ENCODE peak calls at places on chromosomes 5 and 9, in five cellular contexts. N is neuronal stem cell, U is IMR-90, T is mesenchymal stem cell, Y is fibroblast of lung. G is an unnamed sample. For H3K27me3, the result is how much of the 10 kb centered on the place peaks cover.

GRCh38 chr5:56740000-56740399 is 75.3 kb upstream of the MAP3K1 start:
- DNase-seq in N (no peak), Y (no peak), U (no peak), T (no peak), G (no peak)

GRCh38 chr5:178677429-178677828 is 50.6 kb upstream of the CLK4 start:
- DNase-seq in U (no peak), T (no peak), N (no peak), Y (no peak), G (no peak)

GRCh38 chr9:82410891-82411290 is 422.3 kb downstream of the SPATA31D1 start:
- DNase-seq in T (no peak), Y (no peak), N (no peak), U (no peak), G (no peak)

GRCh38 chr9:125807065-125807464 is 59.9 kb downstream of the PBX3 start:
- DNase-seq in T (peak), N (no peak), U (peak), Y (peak), G (no peak)

GRCh38 chr5:133387621-133388020 is 224.7 kb downstream of the FSTL4 start:
- DNase-seq in Y (no peak), N (no peak), U (no peak), T (no peak), G (no peak)

GRCh38 chr5:32413466-32414263 is 30.9 kb downstream of the ZFR start:
- DNase-seq in Y (peak), T (no peak), U (no peak), N (no peak), G (no peak)

GRCh38 chr5:160312960-160313734 is 783 bp upstream of the CCNJL start:
- DNase-seq in N (no peak), Y (no peak), T (no peak), U (no peak), G (no peak)

GRCh38 chr5:170347022-170347421 is 42.1 kb downstream of the KCNMB1 start:
- DNase-seq in N (no peak), Y (no peak), U (no peak), T (no peak), G (no peak)

GRCh38 chr9:16867571-16868311 is 2.7 kb downstream of the BNC2 start:
- DNase-seq in Y (peak), U (peak), T (peak), N (no peak), G (peak)

GRCh38 chr5:120368923-120369715 is 95.0 kb upstream of the PRR16 start:
- DNase-seq in N (no peak), Y (no peak), T (no peak), U (no peak), G (peak)

GRCh38 chr5:4661851-4662250 is 478.3 kb upstream of the ADAMTS16 start:
- DNase-seq in Y (peak), N (no peak), T (no peak), U (no peak), G (no peak)

GRCh38 chr5:9529513-9529912 is 16.4 kb downstream of the SEMA5A start:
- DNase-seq in Y (no peak), T (no peak), U (no peak), N (no peak), G (no peak)

GRCh38 chr9:136016882-136017812 is 56.0 kb upstream of the UBAC1 start:
- DNase-seq in U (no peak), T (no peak), Y (no peak), N (no peak), G (no peak)

GRCh38 chr9:89496645-89497044 is 1.3 kb downstream of the SEMA4D start:
- DNase-seq in N (no peak), Y (no peak), U (no peak), T (no peak), G (no peak)

GRCh38 chr5:58407042-58407709 is 52.7 kb downstream of the PLK2 start:
- DNase-seq in T (peak), U (peak), Y (peak), N (no peak), G (no peak)

GRCh38 chr9:95726756-95727155 is 148.7 kb upstream of the ERCC6L2 start:
- DNase-seq in U (peak), Y (peak), T (peak), N (peak), G (no peak)

GRCh38 chr5:33206962-33207506 is 233.7 kb upstream of the TARS1 start:
- DNase-seq in Y (no peak), N (no peak), U (no peak), T (no peak), G (no peak)

GRCh38 chr9:82584349-82584846 is 478.5 kb downstream of the RASEF start:
- DNase-seq in Y (peak), T (peak), N (no peak), U (peak), G (no peak)

GRCh38 chr9:33187519-33188218 is 20.5 kb upstream of the B4GALT1 start:
- DNase-seq in Y (peak), T (no peak), N (no peak), U (peak), G (no peak)

GRCh38 chr5:39106332-39106731 is 32.1 kb upstream of the RICTOR start:
- DNase-seq in T (peak), U (peak), N (no peak), Y (no peak), G (no peak)

GRCh38 chr5:157379983-157380382 is 80.0 kb upstream of the NIPAL4 start:
- DNase-seq in N (no peak), U (no peak), T (no peak), Y (no peak), G (no peak)

GRCh38 chr5:107805819-107806218 is 135.1 kb upstream of the EFNA5 start:
- DNase-seq in T (no peak), U (no peak), Y (no peak), N (peak), G (no peak)

GRCh38 chr5:80711938-80712337 is 57.2 kb upstream of the DHFR start:
- DNase-seq in T (peak), U (peak), Y (peak), N (peak), G (no peak)

GRCh38 chr9:129333961-129334743 is 156.1 kb upstream of the IER5L start:
- DNase-seq in Y (peak), U (peak), T (peak), N (peak), G (peak)

GRCh38 chr5:62578540-62578939 is at the start of gene LRRC70:
- DNase-seq in T (peak), N (no peak), Y (peak), U (peak), G (no peak)

GRCh38 chr9:86064220-86064619 is 35.1 kb downstream of the GOLM1 start:
- DNase-seq in Y (no peak), N (no peak), U (no peak), T (no peak), G (no peak)

GRCh38 chr5:38607396-38607795 is 51.0 kb upstream of the LIFR start:
- DNase-seq in N (no peak), U (peak), T (peak), Y (peak), G (no peak)

GRCh38 chr5:103821361-103821760 is 258.8 kb upstream of the NUDT12 start:
- DNase-seq in T (no peak), Y (no peak), U (no peak), N (no peak), G (no peak)

GRCh38 chr5:108280248-108280647 is 101.7 kb downstream of the FBXL17 start:
- DNase-seq in U (no peak), Y (no peak), T (no peak), N (no peak), G (no peak)

GRCh38 chr9:20945269-20945668 is 86.2 kb downstream of the HACD4 start:
- DNase-seq in T (no peak), U (no peak), N (no peak), Y (no peak), G (no peak)

GRCh38 chr5:1346627-1347440 is 1.9 kb upstream of the CLPTM1L start:
- DNase-seq in Y (no peak), U (no peak), T (no peak), N (no peak), G (no peak)

GRCh38 chr5:139394123-139394653 is 716 bp downstream of the PROB1 start:
- DNase-seq in U (no peak), N (no peak), T (peak), Y (no peak), G (no peak)

GRCh38 chr5:139394654-139395566 is at the start of gene PROB1:
- DNase-seq in U (no peak), Y (no peak), T (peak), N (no peak), G (no peak)

GRCh38 chr5:139392324-139392677 is 2.6 kb upstream of the MZB1 start:
- DNase-seq in N (no peak), T (no peak), U (no peak), Y (no peak), G (no peak)

GRCh38 chr5:139392678-139393496 is 2.0 kb downstream of the PROB1 start:
- DNase-seq in N (no peak), T (peak), U (no peak), Y (peak), G (no peak)

DNA sequence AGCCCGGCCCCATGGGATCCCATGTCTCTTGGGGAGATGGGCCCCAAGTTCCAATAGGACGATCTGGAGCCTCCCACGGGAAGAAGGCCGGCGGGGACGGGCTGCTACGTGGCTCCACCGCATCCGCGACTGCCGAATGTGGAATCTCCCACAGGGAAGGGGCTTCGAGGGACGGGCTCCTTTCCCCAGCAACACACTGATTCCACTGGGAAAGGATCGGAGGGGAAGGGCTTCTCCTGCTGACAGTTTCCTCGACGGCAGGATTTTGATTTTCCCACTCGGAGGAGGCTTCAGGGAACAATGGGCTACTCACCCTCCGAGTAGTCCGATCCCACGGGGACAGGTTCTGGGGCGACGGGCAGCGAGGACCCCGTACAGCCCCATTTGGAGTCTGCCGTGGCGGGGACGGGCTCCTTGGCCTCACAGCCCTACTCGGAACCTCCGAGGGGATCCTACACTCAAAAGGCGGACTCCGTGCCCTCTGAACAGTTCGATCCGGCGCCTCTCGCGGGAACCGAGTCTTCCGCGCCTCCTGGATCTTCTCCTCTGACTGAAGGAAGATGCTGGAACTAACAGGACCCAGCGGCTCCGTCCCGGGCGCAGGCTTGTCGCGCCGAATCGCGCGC is 1.3 kb downstream of the PROB1 start:
- DNase-seq in N (no peak), T (no peak), Y (no peak), U (no peak), G (no peak)
- H3K27me3 ChIP-seq in N (under half), T (under half), Y (under half), U (under half), G (under half)

GRCh38 chr9:110455860-110456259 is 118.2 kb upstream of the TXNDC8 start:
- DNase-seq in U (no peak), Y (no peak), T (no peak), N (no peak), G (no peak)
- H3K9ac ChIP-seq in U (no peak), Y (no peak), T (no peak), N (no peak), G (no peak)

GRCh38 chr5:77640577-77641396 is 2.3 kb upstream of the OTP start:
- DNase-seq in Y (no peak), N (no peak), T (no peak), U (no peak), G (no peak)

GRCh38 chr5:77638204-77638762 is at the start of gene OTP:
- DNase-seq in N (no peak), Y (no peak), T (no peak), U (no peak), G (no peak)

GRCh38 chr5:77637170-77638074 is 1.1 kb downstream of the OTP start:
- DNase-seq in U (no peak), N (no peak), T (no peak), Y (no peak), G (no peak)

GRCh38 chr5:77639624-77640023 is 1.1 kb upstream of the OTP start:
- DNase-seq in N (no peak), Y (no peak), T (no peak), U (no peak), G (no peak)

DNA sequence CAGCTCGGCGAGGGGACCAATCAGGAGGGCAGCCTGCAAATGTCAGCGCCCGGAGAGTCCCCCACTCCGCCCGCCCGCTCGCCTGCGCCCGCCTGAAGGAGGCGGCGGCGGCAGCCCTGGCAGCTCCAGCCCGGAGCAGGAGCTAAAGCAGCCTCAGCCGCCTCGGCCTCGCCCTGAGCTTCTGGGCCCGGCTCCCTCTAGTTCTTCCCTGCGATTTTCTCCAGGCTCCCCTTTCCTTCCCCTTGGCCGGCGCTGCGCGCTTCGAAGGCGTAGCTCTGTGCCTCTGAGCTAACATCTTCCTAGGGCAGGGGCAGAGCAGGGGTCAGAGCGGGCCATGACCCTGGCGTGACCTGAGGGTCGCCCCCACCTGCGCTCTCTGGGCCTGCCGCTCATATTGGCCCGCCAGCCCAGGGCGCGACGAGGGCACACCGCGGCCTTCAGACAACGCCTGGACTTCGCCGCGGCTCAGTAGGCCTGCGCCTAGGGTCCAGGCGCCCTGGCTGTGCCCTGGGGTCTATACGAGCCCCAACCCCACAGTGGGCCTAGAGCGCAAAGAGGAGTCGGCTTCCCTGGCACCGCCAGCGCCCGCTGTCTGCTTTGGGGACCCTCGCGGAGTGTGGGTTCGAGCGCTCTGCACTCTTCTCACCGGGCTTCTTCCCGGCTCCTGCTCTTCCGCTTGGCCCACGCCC is 394 bp upstream of the OTP start:
- DNase-seq in N (no peak), T (no peak), Y (no peak), U (no peak), G (no peak)
- H3K27me3 ChIP-seq in N (half or more), T (half or more), Y (half or more), U (half or more), G (half or more)

DNA sequence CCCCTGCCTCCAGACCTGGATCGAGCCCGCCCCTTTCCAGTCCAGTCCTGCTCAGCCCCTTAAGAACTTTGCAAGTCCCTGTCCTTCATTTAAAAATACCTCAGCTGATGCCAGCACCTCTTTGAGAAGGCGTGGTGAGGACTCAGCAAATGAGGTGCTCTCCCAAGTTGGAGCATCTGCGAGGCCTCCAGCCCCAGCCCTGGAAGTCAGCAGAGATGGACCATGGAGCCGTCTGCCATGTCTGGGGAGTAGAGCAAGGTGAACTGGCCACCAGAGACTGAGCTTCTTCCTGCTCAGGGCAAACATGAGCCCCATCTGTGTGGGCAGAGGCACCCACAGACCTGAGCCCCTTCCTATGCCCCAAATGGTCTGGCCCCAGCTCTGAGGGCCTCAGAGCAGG is 71.5 kb downstream of the UBE2QL1 start:
- DNase-seq in Y (no peak), U (no peak), T (no peak), N (no peak), G (no peak)
- H3K9ac ChIP-seq in Y (no peak), U (no peak), T (no peak), N (no peak), G (no peak)

DNA sequence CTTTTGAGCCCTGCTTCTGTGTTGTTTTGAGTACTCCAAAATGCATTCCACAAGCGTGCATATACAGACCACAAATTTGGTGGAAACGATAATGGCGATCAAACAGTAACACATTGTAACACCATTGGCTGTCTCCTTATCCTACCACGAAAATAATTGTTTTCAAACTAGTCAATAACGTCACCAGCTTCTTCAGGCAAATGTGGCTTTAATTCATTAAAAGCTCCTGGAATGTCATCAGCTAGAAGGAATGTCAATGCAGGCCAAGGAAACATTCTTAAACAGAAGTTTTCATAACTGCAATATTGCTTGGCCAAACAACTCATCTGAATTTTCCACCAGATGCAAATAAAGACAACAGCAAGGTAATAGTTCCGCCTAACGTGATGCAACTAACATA is 71.6 kb upstream of the XPA start:
- DNase-seq in T (no peak), N (no peak), U (peak), Y (peak), G (no peak)
- H3K27me3 ChIP-seq in T (under half), N (under half), U (under half), Y (under half), G (under half)